ENCODE peak calls at places on chromosomes 6 and 20, in five cellular contexts. N is cardiac fibroblast, F is mesenchymal stem cell, K is NCI-H460, E is heart left ventricle. M is an unnamed sample.

GRCh38 chr6:42321976-42322375 is 104.3 kb upstream of the MRPS10 start:
- DNase-seq in N (no peak), F (no peak), K (no peak), E (no peak), M (no peak)

GRCh38 chr20:9172908-9173307 is 104.0 kb downstream of the PLCB4 start:
- DNase-seq in N (peak), F (peak), K (no peak), E (no peak), M (peak)

GRCh38 chr20:433300-433975 is 25.3 kb downstream of the RBCK1 start:
- DNase-seq in N (no peak), F (no peak), K (no peak), E (no peak), M (no peak)

GRCh38 chr20:51995038-51995437 is 192.7 kb upstream of the SALL4 start:
- DNase-seq in N (no peak), F (no peak), K (no peak), E (no peak), M (no peak)

GRCh38 chr6:28537509-28538140 is 11.9 kb downstream of the GPX5 start:
- DNase-seq in N (no peak), F (no peak), K (no peak), E (no peak), M (no peak)

GRCh38 chr6:125421853-125422252 is 120.1 kb upstream of the HDDC2 start:
- DNase-seq in N (peak), F (peak), K (no peak), E (peak), M (peak)

GRCh38 chr20:14310977-14311654 is 26.3 kb downstream of the FLRT3 start:
- DNase-seq in N (no peak), F (no peak), K (no peak), E (no peak), M (no peak)

GRCh38 chr6:11802886-11803595 is 24.4 kb upstream of the ADTRP start:
- DNase-seq in N (no peak), F (no peak), K (no peak), E (no peak), M (no peak)

GRCh38 chr6:148945311-148946021 is 198.6 kb downstream of the UST start:
- DNase-seq in N (no peak), F (no peak), K (no peak), E (no peak), M (peak)

GRCh38 chr20:37185681-37186080 is 6.3 kb upstream of the MROH8 start:
- DNase-seq in N (no peak), F (no peak), K (no peak), E (no peak), M (no peak)

GRCh38 chr20:3557237-3557636 is 86.4 kb downstream of the ATRN start:
- DNase-seq in N (no peak), F (no peak), K (no peak), E (no peak), M (no peak)

GRCh38 chr6:113073611-113074191 is 726.6 kb downstream of the RFPL4B start:
- DNase-seq in N (peak), F (no peak), K (no peak), E (no peak), M (peak)

GRCh38 chr20:44966030-44966961 is at the start of gene STK4:
- DNase-seq in N (peak), F (peak), K (peak), E (peak), M (peak)

GRCh38 chr6:14661188-14661587 is 543.6 kb downstream of the CD83 start:
- DNase-seq in N (no peak), F (peak), K (no peak), E (no peak), M (no peak)

GRCh38 chr6:126664271-126664670 is 324.4 kb downstream of the CENPW start:
- DNase-seq in N (peak), F (no peak), K (no peak), E (no peak), M (no peak)

GRCh38 chr6:3748208-3748701 is 3.3 kb downstream of the PXDC1 start:
- DNase-seq in N (peak), F (peak), K (peak), E (no peak), M (peak)

GRCh38 chr6:85792278-85792677 is 149.6 kb upstream of the SYNCRIP start:
- DNase-seq in N (no peak), F (no peak), K (no peak), E (no peak), M (no peak)

GRCh38 chr6:149098700-149099276 is 218.7 kb upstream of the TAB2 start:
- DNase-seq in N (no peak), F (no peak), K (no peak), E (no peak), M (no peak)

GRCh38 chr20:45012682-45013302 is 46.5 kb downstream of the STK4 start:
- DNase-seq in N (peak), F (peak), K (no peak), E (no peak), M (peak)

GRCh38 chr6:168385858-168386735 is 54.9 kb upstream of the SMOC2 start:
- DNase-seq in N (no peak), F (no peak), K (no peak), E (peak), M (no peak)

GRCh38 chr6:122676146-122676545 is 65.9 kb downstream of the PKIB start:
- DNase-seq in N (no peak), F (no peak), K (no peak), E (no peak), M (no peak)

GRCh38 chr6:125809771-125810315 is 19.1 kb downstream of the NCOA7 start:
- DNase-seq in N (no peak), F (no peak), K (no peak), E (no peak), M (no peak)

GRCh38 chr6:99614430-99615161 is 8.0 kb downstream of the PRDM13 start:
- DNase-seq in N (no peak), F (no peak), K (no peak), E (peak), M (no peak)

GRCh38 chr6:16206595-16207037 is 31.8 kb upstream of the GMPR start:
- DNase-seq in N (peak), F (peak), K (peak), E (no peak), M (peak)

GRCh38 chr20:41609476-41609875 is 8.7 kb downstream of the CHD6 start:
- DNase-seq in N (no peak), F (no peak), K (no peak), E (no peak), M (no peak)

GRCh38 chr6:50653253-50653652 is 60.1 kb upstream of the TFAP2D start:
- DNase-seq in N (no peak), F (no peak), K (no peak), E (no peak), M (no peak)

GRCh38 chr6:80742481-80742880 is 636.0 kb downstream of the BCKDHB start:
- DNase-seq in N (peak), F (peak), K (peak), E (no peak), M (peak)

GRCh38 chr6:162907876-162908481 is 180.2 kb downstream of the PACRG start:
- DNase-seq in N (peak), F (peak), K (peak), E (no peak), M (peak)

GRCh38 chr6:128731249-128732165 is 151.4 kb upstream of the LAMA2 start:
- DNase-seq in N (peak), F (peak), K (peak), E (no peak), M (peak)

GRCh38 chr20:38123021-38123587 is 42.0 kb downstream of the TGM2 start:
- DNase-seq in N (peak), F (peak), K (no peak), E (no peak), M (peak)

GRCh38 chr20:35702051-35702823 is 3.0 kb downstream of the ROMO1 start:
- DNase-seq in N (no peak), F (peak), K (no peak), E (no peak), M (no peak)

GRCh38 chr6:159983641-159984080 is 14.8 kb downstream of the IGF2R start:
- DNase-seq in N (peak), F (peak), K (no peak), E (no peak), M (peak)

GRCh38 chr6:114085206-114085605 is 114.3 kb upstream of the HDAC2 start:
- DNase-seq in N (no peak), F (no peak), K (no peak), E (no peak), M (no peak)